ENCODE peak calls at places on chromosomes 11 and 22, in five cellular contexts. R is ovary, N is HFF-Myc, J is cardiac muscle cell, H is neural progenitor cell. I is an unnamed sample.

GRCh38 chr11:78420255-78420764 is 2.7 kb upstream of the GAB2 start:
- DNase-seq in N (no peak), J (peak), R (peak), H (peak), I (peak)

GRCh38 chr11:44766112-44766971 is 39.6 kb downstream of the TSPAN18 start:
- DNase-seq in N (no peak), H (no peak), J (peak), R (peak), I (no peak)

GRCh38 chr22:43409046-43409445 is 2.8 kb upstream of the MPPED1 start:
- DNase-seq in R (no peak), N (no peak), J (no peak), H (no peak), I (no peak)

GRCh38 chr11:116563028-116563712 is 209.6 kb downstream of the BUD13 start:
- DNase-seq in N (no peak), R (no peak), J (no peak), H (no peak), I (no peak)

GRCh38 chr11:57647960-57648776 is 1.5 kb downstream of the YPEL4 start:
- DNase-seq in R (peak), H (no peak), J (peak), N (no peak), I (no peak)

GRCh38 chr22:46006379-46007002 is 29.5 kb upstream of the WNT7B start:
- DNase-seq in R (peak), H (peak), J (peak), N (peak), I (peak)

GRCh38 chr11:122756417-122756816 is 81.9 kb upstream of the CRTAM start:
- DNase-seq in N (no peak), R (no peak), H (no peak), J (no peak), I (no peak)

GRCh38 chr11:68463714-68464113 is 3.2 kb downstream of the PPP6R3 start:
- DNase-seq in J (peak), N (no peak), H (no peak), R (no peak), I (no peak)

GRCh38 chr11:127106142-127106541 is 105.6 kb upstream of the KIRREL3 start:
- DNase-seq in H (peak), R (no peak), N (peak), J (no peak), I (no peak)

GRCh38 chr11:65207918-65208784 is 26.4 kb downstream of the CAPN1 start:
- DNase-seq in R (no peak), N (no peak), J (no peak), H (no peak), I (no peak)

GRCh38 chr11:7555067-7555699 is 41.4 kb downstream of the PPFIBP2 start:
- DNase-seq in H (no peak), N (no peak), J (no peak), R (no peak), I (no peak)

GRCh38 chr11:110445428-110445827 is 15.7 kb downstream of the FDX1 start:
- DNase-seq in R (no peak), J (no peak), N (no peak), H (no peak), I (no peak)

GRCh38 chr22:36065462-36065774 is 36.8 kb upstream of the RBFOX2 start:
- DNase-seq in N (no peak), H (no peak), J (no peak), R (no peak), I (no peak)

GRCh38 chr11:122682464-122682863 is 26.9 kb downstream of the UBASH3B start:
- DNase-seq in H (no peak), N (no peak), J (no peak), R (no peak), I (no peak)

GRCh38 chr22:45149671-45150070 is 14.1 kb upstream of the NUP50 start:
- DNase-seq in N (no peak), J (no peak), R (no peak), H (no peak), I (no peak)

GRCh38 chr11:66001941-66002647 is at the start of the genes BANF1 and EIF1AD:
- DNase-seq in N (peak), R (peak), J (peak), H (peak), I (peak)

GRCh38 chr22:21866821-21867527 is 471 bp downstream of the MAPK1 start:
- DNase-seq in R (peak), H (peak), N (no peak), J (no peak), I (no peak)

GRCh38 chr22:50701428-50702154 is 29.0 kb downstream of the SHANK3 start:
- DNase-seq in N (no peak), J (no peak), R (peak), H (no peak), I (no peak)

GRCh38 chr11:66720223-66720898 is 8.7 kb downstream of the SPTBN2 start:
- DNase-seq in N (peak), R (no peak), H (peak), J (peak), I (no peak)

GRCh38 chr11:65530157-65530496 is 5.2 kb downstream of the SCYL1 start:
- DNase-seq in R (no peak), N (no peak), H (no peak), J (no peak), I (no peak)

GRCh38 chr22:29073618-29074275 is 912 bp downstream of the KREMEN1 start:
- DNase-seq in J (peak), R (peak), H (peak), N (no peak), I (no peak)

GRCh38 chr11:69479591-69480271 is 1.7 kb upstream of the LINC01488 start:
- DNase-seq in R (no peak), N (no peak), H (no peak), J (no peak), I (no peak)

GRCh38 chr11:33892906-33893594 is 1.2 kb upstream of the LMO2 start:
- DNase-seq in N (no peak), H (no peak), J (no peak), R (no peak), I (no peak)

GRCh38 chr11:111460752-111461305 is 51.4 kb downstream of the BTG4 start:
- DNase-seq in R (no peak), H (no peak), J (peak), N (no peak), I (no peak)

GRCh38 chr11:42179211-42179610 is 719.8 kb upstream of the LRRC4C start:
- DNase-seq in J (no peak), N (no peak), H (no peak), R (no peak), I (no peak)

GRCh38 chr11:117792241-117792640 is 4.8 kb downstream of the DSCAML1 start:
- DNase-seq in N (no peak), H (no peak), R (no peak), J (no peak), I (no peak)

GRCh38 chr11:64868904-64869570 is 9.4 kb downstream of the EHD1 start:
- DNase-seq in J (peak), N (peak), R (peak), H (no peak), I (no peak)

GRCh38 chr11:72684236-72684912 is 10.2 kb upstream of the PDE2A start:
- DNase-seq in R (no peak), N (no peak), J (peak), H (peak), I (no peak)

GRCh38 chr11:105937331-105937730 is 84.7 kb downstream of the MSANTD4 start:
- DNase-seq in N (peak), J (peak), H (no peak), R (no peak), I (no peak)

GRCh38 chr11:119910650-119911049 is 181.7 kb upstream of the NECTIN1 start:
- DNase-seq in J (no peak), R (no peak), N (no peak), H (no peak), I (no peak)
- TF ChIP-seq CTCF in J (no peak), R (no peak), N (no peak), H (no peak), I (no peak)

DNA sequence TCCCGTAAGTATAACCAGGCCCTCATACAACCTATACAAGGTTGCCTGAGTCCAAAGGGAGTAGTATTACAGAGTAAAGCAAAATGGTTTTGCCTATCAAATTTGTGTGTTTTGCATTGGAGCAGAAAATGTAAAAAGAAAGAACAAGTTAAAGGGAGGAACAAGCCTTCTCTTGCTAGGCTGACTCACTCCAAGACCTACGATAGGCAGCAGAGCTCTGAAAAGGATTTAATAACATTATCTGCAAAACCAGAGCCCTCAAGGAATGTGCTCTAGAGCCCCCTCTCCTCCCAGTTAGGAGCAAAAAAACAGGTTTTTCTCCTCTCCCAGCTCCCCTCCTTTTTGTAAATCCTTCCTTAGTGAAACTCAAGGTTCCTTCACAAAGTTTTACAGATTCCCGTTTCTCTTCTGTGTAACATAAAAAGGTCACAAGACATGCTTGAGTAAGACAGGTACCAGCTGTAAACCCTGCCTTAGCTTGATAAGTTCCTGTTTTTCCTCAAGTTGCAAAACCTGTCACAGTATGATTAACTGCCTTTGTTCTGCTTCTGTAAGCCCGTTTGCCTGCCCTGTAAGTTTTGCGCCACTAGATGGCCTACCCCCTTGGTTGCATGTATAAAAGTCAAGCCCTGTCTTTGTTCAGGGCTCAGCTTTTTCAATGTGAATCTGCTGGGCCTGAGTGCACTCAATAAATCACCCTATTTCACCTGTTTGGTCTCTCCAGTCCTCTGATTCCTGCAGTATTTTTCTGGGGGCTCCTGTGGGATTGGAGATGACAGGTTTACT is 498.2 kb downstream of the KCNA4 start:
- DNase-seq in H (peak), J (peak), R (no peak), N (no peak), I (no peak)
- TF ChIP-seq CTCF in H (peak), J (peak), R (no peak), N (no peak), I (no peak)

DNA sequence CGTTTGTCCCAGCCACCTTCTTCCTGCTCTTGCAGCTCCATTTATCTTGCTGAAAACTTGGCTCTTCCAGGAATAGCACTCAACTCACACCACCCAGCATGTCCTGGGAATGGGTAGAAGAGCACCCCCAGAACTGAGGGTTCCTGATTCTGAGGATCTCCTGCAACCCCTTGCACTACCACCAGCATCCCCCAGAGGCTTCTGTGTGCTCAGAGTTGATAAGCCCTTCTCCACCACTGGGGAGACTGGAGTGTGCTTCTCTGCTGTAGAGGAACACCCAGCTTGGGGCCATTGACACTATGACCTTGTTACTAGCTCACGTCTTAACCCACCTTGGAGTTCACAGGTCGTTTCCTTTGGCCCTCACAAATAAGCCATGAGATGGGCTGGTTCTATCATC is 121.0 kb downstream of the GRIK4 start:
- DNase-seq in H (no peak), R (no peak), J (no peak), N (no peak), I (no peak)
- TF ChIP-seq CTCF in H (peak), R (no peak), J (peak), N (peak), I (no peak)

DNA sequence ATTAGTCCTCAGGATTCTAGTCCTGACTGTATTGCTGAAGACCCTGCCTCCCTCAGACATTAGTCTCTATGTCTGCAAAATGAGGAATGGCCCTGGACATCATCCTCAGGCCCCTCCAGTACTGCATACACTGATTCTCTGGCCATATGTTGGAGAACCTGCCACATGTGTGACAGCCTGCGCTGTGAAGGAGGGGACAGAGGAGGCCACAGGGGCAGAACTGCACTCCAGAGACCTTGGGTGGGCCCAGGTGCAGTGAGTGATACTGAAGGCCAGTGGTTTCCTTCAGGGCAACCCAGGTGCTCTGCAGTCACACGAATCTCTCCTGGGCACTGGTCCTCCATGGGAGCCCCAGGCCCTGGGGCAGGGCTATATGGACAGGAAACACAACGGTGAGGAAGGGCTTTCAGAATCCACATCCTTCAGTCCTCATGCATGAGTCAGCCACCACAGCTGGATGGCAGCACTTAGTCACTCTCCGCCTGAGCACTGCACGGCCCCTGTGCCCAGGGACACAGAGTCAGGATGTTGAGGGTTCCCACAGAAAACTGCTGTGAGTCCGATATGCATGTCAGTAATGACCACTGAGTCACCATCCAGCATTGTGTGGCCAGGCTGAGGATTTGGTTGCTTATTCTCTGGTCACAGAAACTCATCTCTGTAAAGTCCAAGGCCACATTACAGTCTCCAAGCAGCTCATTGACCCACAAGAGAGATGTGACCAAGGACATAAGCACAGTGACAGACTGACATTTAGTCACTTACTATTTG is 39.7 kb downstream of the ME3 start:
- DNase-seq in R (no peak), H (peak), N (peak), J (peak), I (peak)
- TF ChIP-seq CTCF in R (no peak), H (peak), N (peak), J (peak), I (peak)

GRCh38 chr22:23269441-23270211 is 89.3 kb downstream of the BCR start:
- DNase-seq in J (no peak), N (no peak), R (no peak), H (no peak), I (no peak)
- TF ChIP-seq CTCF in J (no peak), N (no peak), R (no peak), H (no peak), I (no peak)

DNA sequence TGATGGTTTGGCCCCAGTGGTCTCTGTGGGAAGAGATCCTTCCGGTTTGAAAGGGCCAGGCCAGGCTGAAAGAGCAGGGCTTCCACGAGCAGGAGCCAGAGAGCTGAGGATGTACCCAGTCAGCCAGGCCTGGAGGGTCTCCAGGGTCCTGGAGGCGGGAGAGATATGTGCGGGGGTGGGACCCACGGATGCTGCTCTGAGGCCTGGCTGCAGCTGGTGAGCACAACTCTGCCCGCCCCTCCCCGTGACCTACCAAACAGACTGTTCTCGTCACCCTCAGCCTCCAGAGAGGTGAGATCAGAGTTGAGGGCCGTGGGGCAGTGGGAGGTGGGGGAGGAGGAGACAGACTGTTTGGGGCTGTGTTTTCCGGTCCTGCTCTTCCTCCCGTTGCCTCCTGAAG is 42.2 kb downstream of the TRIOBP start:
- DNase-seq in J (peak), H (no peak), R (peak), N (no peak), I (no peak)
- TF ChIP-seq CTCF in J (peak), H (no peak), R (peak), N (no peak), I (no peak)

GRCh38 chr11:765802-766091 is 11.5 kb downstream of the GATD1 start:
- DNase-seq in N (no peak), J (no peak), R (no peak), H (no peak), I (no peak)

GRCh38 chr11:766106-766940 is 11.0 kb downstream of the GATD1 start:
- DNase-seq in J (no peak), R (no peak), N (no peak), H (no peak), I (no peak)

GRCh38 chr11:764322-765024 is 12.8 kb downstream of the GATD1 start:
- DNase-seq in R (no peak), N (no peak), J (no peak), H (no peak), I (no peak)

GRCh38 chr11:763549-764321 is 13.6 kb downstream of the GATD1 start:
- DNase-seq in N (no peak), J (no peak), H (no peak), R (no peak), I (no peak)

GRCh38 chr11:765025-765801 is 12.1 kb downstream of the GATD1 start:
- DNase-seq in N (no peak), H (peak), J (peak), R (peak), I (no peak)
- TF ChIP-seq CTCF in N (peak), H (peak), J (peak), R (peak), I (peak)